ENCODE peak calls at places on chromosomes 3 and 15, in six cellular contexts. Y is K562, W is A549, I is GM12878, M is HepG2, Z is endothelial cell of umbilical vein. B is an unnamed sample.
A peak's percentile ranks its signal among the peaks of the same experiment; 100 is the strongest.

GRCh38 chr3:139127101-139127500 is 82.4 kb upstream of the PRR23C start:
- DNase-seq in Y (no peak), W (no peak), I (no peak), M (no peak), Z (no peak), B (peak; percentile 56)

GRCh38 chr3:69568458-69568857 is 170.8 kb upstream of the MITF start:
- DNase-seq in Y (no peak), W (no peak), I (no peak), M (no peak), Z (no peak), B (no peak)

GRCh38 chr15:52514482-52514881 is 14.2 kb downstream of the MYO5A start:
- DNase-seq in Y (no peak), W (no peak), I (no peak), M (no peak), Z (no peak), B (no peak)

GRCh38 chr15:84929795-84930371 is 45.4 kb downstream of the SLC28A1 start:
- DNase-seq in Y (peak; percentile 67), W (peak; percentile 71), I (no peak), M (peak; percentile 90), Z (no peak), B (peak; percentile 69)

GRCh38 chr15:59268199-59268979 is 61.7 kb downstream of the LDHAL6B start:
- DNase-seq in Y (no peak), W (no peak), I (no peak), M (no peak), Z (peak; percentile 54), B (no peak)

GRCh38 chr15:28125673-28126651 is 26.8 kb upstream of the OCA2 start:
- DNase-seq in Y (peak; percentile 41), W (peak; percentile 53), I (no peak), M (peak; percentile 37), Z (peak; percentile 61), B (peak; percentile 54)

GRCh38 chr3:166455724-166456123 is 618.5 kb upstream of the BCHE start:
- DNase-seq in Y (no peak), W (no peak), I (no peak), M (no peak), Z (no peak), B (no peak)

GRCh38 chr3:37861540-37862051 is at the start of gene CTDSPL:
- DNase-seq in Y (peak; percentile 78), W (peak; percentile 50), I (no peak), M (peak; percentile 21), Z (no peak), B (peak; percentile 9)

GRCh38 chr15:47188766-47189507 is 528.4 kb upstream of the SEMA6D start:
- DNase-seq in Y (no peak), W (no peak), I (no peak), M (no peak), Z (no peak), B (no peak)

GRCh38 chr3:124383051-124383450 is 347.2 kb upstream of the UMPS start:
- DNase-seq in Y (no peak), W (no peak), I (no peak), M (no peak), Z (no peak), B (no peak)

GRCh38 chr3:31908391-31909097 is 72.5 kb downstream of the OSBPL10 start:
- DNase-seq in Y (no peak), W (peak; percentile 14), I (no peak), M (peak; percentile 9), Z (peak; percentile 74), B (peak; percentile 4)

DNA sequence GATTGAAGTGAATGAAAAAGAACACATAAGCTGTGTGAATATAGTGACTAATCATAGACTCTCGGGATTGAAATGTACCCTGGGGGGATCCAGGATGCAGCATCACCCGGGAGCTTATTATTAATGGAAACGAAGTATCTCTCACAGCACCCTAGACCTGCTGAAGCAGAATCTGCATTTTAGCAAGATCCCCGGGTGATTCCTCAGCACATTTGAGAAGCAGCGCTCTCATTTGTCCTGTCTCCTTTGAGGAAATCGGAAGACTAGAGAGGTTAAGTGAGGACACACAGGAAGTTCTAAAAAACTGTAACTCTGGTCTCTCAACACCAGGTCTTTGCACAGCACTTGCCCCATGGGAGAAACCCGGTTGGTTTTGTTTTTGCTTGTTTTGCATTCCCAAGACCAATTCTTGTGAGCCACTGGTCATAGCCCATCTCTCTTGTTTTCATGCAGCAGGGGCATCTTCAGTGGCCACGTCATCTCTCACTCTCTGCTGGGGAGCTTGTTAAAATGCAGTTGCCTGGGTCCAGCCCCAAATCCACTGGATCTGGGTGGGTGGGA is 30.2 kb downstream of the ZNF710 start:
- DNase-seq in Y (no peak), W (no peak), I (peak; percentile 95), M (no peak), Z (no peak), B (peak; percentile 99)
- H3K4me3 ChIP-seq in Y (no peak overlapping the region), W (no peak overlapping the region), I (peak overlapping the region; percentile 12), M (no peak overlapping the region), Z (no peak overlapping the region), B (peak overlapping the region; percentile 19)

DNA sequence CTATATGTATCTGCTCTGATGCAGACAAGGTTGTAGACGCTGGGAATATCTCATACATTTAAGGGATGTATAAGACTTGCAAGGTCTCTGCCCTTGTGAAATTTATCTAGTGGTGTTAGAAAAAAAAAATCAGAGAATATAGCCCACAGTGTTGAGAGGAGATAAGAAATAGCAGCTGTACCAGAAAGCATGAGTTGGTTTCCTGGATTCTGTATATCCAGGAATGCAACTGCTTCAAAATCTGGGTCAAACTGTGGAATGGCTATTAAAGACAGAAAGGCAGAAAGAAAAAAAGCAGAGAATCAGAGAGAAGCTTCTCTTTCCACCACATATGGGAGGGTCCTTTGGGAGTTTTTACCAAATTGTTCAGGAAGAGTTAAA is 1.5 kb upstream of the TMEM212 start:
- DNase-seq in Y (no peak), W (no peak), I (no peak), M (peak; percentile 42), Z (peak; percentile 85), B (no peak)
- TF ChIP-seq MAX in Y (no peak), W (no peak), I (no peak), M (no peak), Z (no peak), B (no peak)

GRCh38 chr15:78102211-78102610 is 9.8 kb downstream of the SH2D7 start:
- DNase-seq in Y (no peak), W (no peak), I (no peak), M (no peak), Z (no peak), B (no peak)

GRCh38 chr15:78102741-78103140 is 10.4 kb downstream of the SH2D7 start:
- DNase-seq in Y (no peak), W (no peak), I (no peak), M (no peak), Z (no peak), B (no peak)

GRCh38 chr15:78104566-78105500 is 12.5 kb downstream of the SH2D7 start:
- DNase-seq in Y (no peak), W (no peak), I (no peak), M (no peak), Z (no peak), B (no peak)

GRCh38 chr15:78104119-78104479 is 11.7 kb downstream of the SH2D7 start:
- DNase-seq in Y (no peak), W (no peak), I (no peak), M (no peak), Z (no peak), B (no peak)

GRCh38 chr15:78103406-78104118 is 11.2 kb downstream of the SH2D7 start:
- DNase-seq in Y (no peak), W (no peak), I (peak; percentile 67), M (no peak), Z (no peak), B (peak; percentile 85)
- TF ChIP-seq MYC in Y (no peak), W (no peak), I (no peak), M (no peak), Z (no peak), B (no peak)

DNA sequence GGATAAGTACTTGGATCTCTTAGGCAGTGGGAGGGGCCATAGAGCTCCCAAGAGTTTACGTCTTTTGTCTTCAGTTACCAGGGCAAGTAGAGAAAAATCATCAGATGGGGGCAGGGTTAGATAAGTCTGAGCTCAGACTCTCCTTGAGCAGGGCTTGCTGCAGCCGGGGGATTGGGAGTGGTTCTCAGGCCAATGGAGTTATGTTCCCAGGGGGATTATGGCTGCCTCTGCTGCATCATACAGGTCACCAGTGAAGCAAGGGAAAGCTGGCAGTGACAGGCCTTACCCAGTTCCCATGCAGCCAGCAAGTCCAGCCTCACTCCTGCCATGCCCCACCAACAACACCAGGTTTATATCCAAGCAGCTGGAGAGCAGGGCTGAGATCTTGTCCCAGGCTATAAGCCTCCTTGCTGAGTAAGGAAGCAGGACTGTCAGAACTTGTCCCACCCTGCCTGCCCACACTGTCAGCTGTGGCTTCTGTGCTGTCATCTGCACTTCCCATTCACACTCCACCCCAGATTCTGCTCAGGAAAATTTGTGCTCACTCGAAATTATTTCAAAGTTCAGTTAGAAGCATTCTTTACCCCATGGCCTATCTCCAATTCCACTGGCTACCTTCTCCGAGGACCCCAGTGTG is 215.3 kb downstream of the FAM43A start:
- DNase-seq in Y (no peak), W (no peak), I (no peak), M (no peak), Z (no peak), B (no peak)
- H3K4me3 ChIP-seq in Y (no peak overlapping the region), W (no peak overlapping the region), I (no peak overlapping the region), M (no peak overlapping the region), Z (no peak overlapping the region), B (no peak overlapping the region)

DNA sequence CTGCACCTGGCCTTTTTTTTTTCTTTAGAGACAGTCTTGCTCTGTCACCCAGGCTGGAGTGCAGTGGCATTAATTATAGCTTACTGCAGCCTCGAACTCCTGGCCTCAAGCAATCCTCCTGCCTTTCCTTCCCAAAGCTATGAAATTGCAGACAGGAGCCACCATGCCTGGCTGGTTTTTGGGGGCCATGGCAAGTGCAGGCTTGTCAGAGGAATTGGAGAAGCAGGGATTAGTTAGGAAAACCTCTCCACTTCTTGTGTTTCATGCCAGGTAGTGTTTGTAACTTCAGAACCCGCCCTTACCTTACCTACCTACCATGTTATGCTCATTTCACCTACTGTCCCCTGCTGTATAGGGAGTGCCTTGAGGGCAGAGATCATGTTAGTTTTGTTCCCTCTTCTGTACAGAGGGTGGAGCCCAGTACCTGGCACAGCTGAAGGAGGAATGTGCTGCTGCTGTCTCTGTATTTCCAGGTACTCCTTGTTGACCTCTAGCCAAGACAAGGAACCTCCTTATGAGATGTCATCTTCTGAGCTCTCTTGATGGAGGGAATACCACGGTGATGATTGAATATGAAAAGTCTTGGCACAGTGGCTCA is 43.8 kb downstream of the TRAK1 start:
- DNase-seq in Y (no peak), W (no peak), I (no peak), M (peak; percentile 34), Z (no peak), B (no peak)
- TF ChIP-seq MAX in Y (no peak), W (no peak), I (no peak), M (no peak), Z (no peak), B (no peak)

GRCh38 chr15:29451201-29451781 is 181.7 kb upstream of the NSMCE3 start:
- DNase-seq in Y (no peak), W (peak; percentile 43), I (no peak), M (peak; percentile 11), Z (no peak), B (peak; percentile 2)
- TF ChIP-seq MYC in Y (no peak), W (no peak), I (no peak), M (no peak), Z (no peak), B (no peak)